ENCODE peak calls at places on chromosomes 1 and 21, in ten cellular contexts. V, F, Z, T, U, K, H, W, B and S are unnamed samples. For H3K4me1 and H3K36me3, the result is how much of the 10 kb centered on the place peaks cover.

GRCh38 chr1:64337476-64337875 is 132.5 kb upstream of the CACHD1 start:
- DNase-seq in B (no peak), H (no peak), K (no peak), T (no peak), F (no peak), Z (no peak), W (no peak), U (no peak), V (no peak), S (no peak)

GRCh38 chr1:33237579-33237978 is 18.7 kb upstream of the ZNF362 start:
- DNase-seq in U (no peak), T (no peak), F (no peak), B (no peak), K (no peak), V (no peak), W (no peak), H (no peak), Z (no peak), S (no peak)

GRCh38 chr1:43545686-43546387 is 15.2 kb downstream of the PTPRF start:
- DNase-seq in W (no peak), K (peak), U (peak), Z (no peak), T (peak), B (no peak), H (no peak), F (peak), V (peak), S (peak)

GRCh38 chr1:36673207-36673606 is 190.5 kb upstream of the CSF3R start:
- DNase-seq in B (no peak), V (no peak), F (no peak), K (no peak), H (no peak), U (no peak), T (no peak), Z (no peak), W (no peak), S (no peak)

GRCh38 chr21:36120304-36120902 is 14.5 kb upstream of the CBR3 start:
- DNase-seq in V (no peak), T (no peak), K (peak), U (no peak), Z (peak), F (peak), W (no peak), B (no peak), H (no peak), S (no peak)

GRCh38 chr1:32963746-32964460 is 706 bp downstream of the RNF19B start:
- DNase-seq in W (peak), T (peak), K (peak), F (peak), V (peak), U (no peak), B (peak), H (peak), Z (peak), S (peak)

GRCh38 chr1:202164271-202165037 is 4.1 kb upstream of the PTPN7 start:
- DNase-seq in V (no peak), U (no peak), T (no peak), Z (no peak), W (peak), F (no peak), H (peak), B (peak), K (no peak), S (no peak)

GRCh38 chr21:16569679-16570078 is 839.9 kb downstream of the USP25 start:
- DNase-seq in Z (peak), T (no peak), K (no peak), F (no peak), H (no peak), V (no peak), U (no peak), W (no peak), B (no peak), S (no peak)

GRCh38 chr1:19398309-19398760 is 86.2 kb downstream of the SLC66A1 start:
- DNase-seq in V (no peak), T (no peak), U (no peak), F (no peak), K (no peak), H (no peak), B (no peak), Z (peak), W (no peak), S (no peak)

GRCh38 chr1:182229451-182229850 is 162.1 kb downstream of the GLUL start:
- DNase-seq in F (no peak), Z (no peak), W (no peak), V (no peak), U (no peak), K (no peak), H (no peak), B (no peak), T (no peak), S (no peak)

GRCh38 chr1:25182629-25183028 is 49.7 kb downstream of the SYF2 start:
- DNase-seq in K (no peak), Z (peak), V (no peak), T (no peak), F (no peak), B (no peak), H (no peak), U (no peak), W (no peak), S (no peak)

GRCh38 chr1:1678581-1679380 is 13.8 kb downstream of the SLC35E2B start:
- DNase-seq in T (peak), K (peak), H (peak), V (no peak), Z (no peak), B (no peak), F (no peak), W (peak), U (no peak), S (peak)

GRCh38 chr1:37811027-37811655 is 3.1 kb upstream of the YRDC start:
- DNase-seq in Z (peak), T (peak), B (peak), V (peak), F (peak), W (peak), U (peak), H (peak), K (peak), S (peak)

GRCh38 chr1:170537798-170538503 is 6.0 kb downstream of the GORAB start:
- DNase-seq in V (no peak), T (no peak), U (no peak), K (no peak), F (no peak), W (no peak), B (no peak), Z (peak), H (no peak), S (no peak)

GRCh38 chr1:155698382-155699038 is 9.6 kb downstream of the DAP3 start:
- DNase-seq in K (no peak), B (no peak), W (no peak), V (no peak), F (no peak), Z (peak), U (no peak), T (no peak), H (no peak), S (no peak)

GRCh38 chr1:25126568-25126967 is 105.7 kb downstream of the SYF2 start:
- DNase-seq in U (no peak), W (no peak), B (no peak), Z (no peak), F (no peak), H (no peak), V (no peak), T (no peak), K (no peak), S (no peak)

GRCh38 chr1:78329475-78329874 is 161.3 kb upstream of the PTGFR start:
- DNase-seq in K (no peak), T (no peak), H (no peak), F (no peak), V (no peak), W (no peak), Z (no peak), U (no peak), B (no peak), S (no peak)

GRCh38 chr1:97849350-97850339 is 71.2 kb downstream of the DPYD start:
- DNase-seq in U (no peak), K (no peak), B (no peak), H (no peak), F (no peak), Z (peak), W (no peak), V (no peak), T (no peak), S (no peak)

GRCh38 chr1:9798236-9799130 is 25.3 kb downstream of the CLSTN1 start:
- DNase-seq in F (peak), V (no peak), U (no peak), K (no peak), H (no peak), W (no peak), T (no peak), B (no peak), Z (peak), S (no peak)

GRCh38 chr21:24988941-24989340 is 618.3 kb downstream of the MRPL39 start:
- DNase-seq in W (no peak), T (no peak), B (no peak), H (no peak), F (no peak), U (no peak), K (no peak), V (no peak), Z (no peak), S (no peak)

GRCh38 chr1:47216278-47217059 is 15.6 kb downstream of the TAL1 start:
- DNase-seq in V (no peak), Z (no peak), B (no peak), W (peak), H (no peak), F (no peak), K (no peak), T (no peak), U (no peak), S (no peak)

GRCh38 chr21:36816556-36817130 is 117.7 kb downstream of the SIM2 start:
- DNase-seq in H (no peak), V (no peak), U (no peak), F (no peak), W (no peak), Z (peak), B (no peak), T (no peak), K (no peak), S (no peak)

GRCh38 chr1:165259236-165259635 is 97.3 kb downstream of the LMX1A start:
- DNase-seq in Z (no peak), H (no peak), B (no peak), T (no peak), F (no peak), K (no peak), V (no peak), W (no peak), U (no peak), S (no peak)

GRCh38 chr1:247857069-247857985 is at the start of gene TRIM58:
- DNase-seq in Z (no peak), T (peak), U (no peak), V (peak), B (no peak), F (no peak), W (peak), H (no peak), K (peak), S (peak)

GRCh38 chr1:226029093-226029496 is 30.0 kb upstream of the SDE2 start:
- DNase-seq in Z (no peak), H (peak), F (no peak), T (peak), V (no peak), W (peak), K (peak), U (peak), B (no peak), S (no peak)

GRCh38 chr1:162213281-162213909 is 143.9 kb downstream of the NOS1AP start:
- DNase-seq in K (peak), W (no peak), F (peak), Z (peak), V (peak), B (no peak), U (peak), T (peak), H (no peak), S (no peak)

GRCh38 chr1:106037526-106037925 is 1018.9 kb upstream of the PRMT6 start:
- DNase-seq in H (no peak), K (no peak), V (no peak), B (no peak), W (no peak), T (no peak), U (no peak), Z (no peak), F (no peak), S (no peak)

DNA sequence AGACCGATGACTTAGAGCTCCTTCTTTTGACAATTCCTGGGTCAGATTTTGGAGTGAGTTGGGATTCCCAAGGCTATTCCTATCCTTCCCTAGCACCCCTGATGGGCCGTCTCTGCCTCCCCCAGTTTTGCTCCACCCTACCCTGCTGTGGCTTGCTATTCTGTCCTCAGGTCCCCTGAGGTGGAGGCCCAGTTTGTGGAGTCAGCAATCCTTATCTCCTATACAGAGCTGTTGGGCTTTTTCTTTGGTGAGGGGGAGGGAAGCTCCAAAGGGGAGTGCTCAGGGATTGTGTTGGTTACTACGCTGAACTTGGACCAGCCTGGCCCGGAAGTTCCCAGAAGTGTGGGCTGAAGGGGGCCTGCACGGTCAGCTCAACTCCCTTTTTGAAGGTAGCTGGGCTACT is 7.6 kb downstream of the SESN2 start:
- DNase-seq in W (no peak), Z (no peak), K (no peak), U (no peak), T (no peak), H (no peak), V (no peak), F (no peak), B (no peak), S (no peak)
- H3K4me1 ChIP-seq in W (half or more), Z (under half), K (under half), U (under half), T (under half), H (under half), V (under half), F (under half), B (under half), S (under half)

GRCh38 chr21:44024895-44025353 is 12.8 kb downstream of the TRAPPC10 start:
- DNase-seq in W (no peak), B (no peak), F (peak), H (no peak), V (no peak), U (peak), Z (peak), K (no peak), T (peak), S (no peak)
- TF ChIP-seq CTCF in W (no peak), B (no peak), F (no peak), H (no peak), V (peak), U (no peak), Z (no peak), K (no peak), T (peak), S (no peak)

DNA sequence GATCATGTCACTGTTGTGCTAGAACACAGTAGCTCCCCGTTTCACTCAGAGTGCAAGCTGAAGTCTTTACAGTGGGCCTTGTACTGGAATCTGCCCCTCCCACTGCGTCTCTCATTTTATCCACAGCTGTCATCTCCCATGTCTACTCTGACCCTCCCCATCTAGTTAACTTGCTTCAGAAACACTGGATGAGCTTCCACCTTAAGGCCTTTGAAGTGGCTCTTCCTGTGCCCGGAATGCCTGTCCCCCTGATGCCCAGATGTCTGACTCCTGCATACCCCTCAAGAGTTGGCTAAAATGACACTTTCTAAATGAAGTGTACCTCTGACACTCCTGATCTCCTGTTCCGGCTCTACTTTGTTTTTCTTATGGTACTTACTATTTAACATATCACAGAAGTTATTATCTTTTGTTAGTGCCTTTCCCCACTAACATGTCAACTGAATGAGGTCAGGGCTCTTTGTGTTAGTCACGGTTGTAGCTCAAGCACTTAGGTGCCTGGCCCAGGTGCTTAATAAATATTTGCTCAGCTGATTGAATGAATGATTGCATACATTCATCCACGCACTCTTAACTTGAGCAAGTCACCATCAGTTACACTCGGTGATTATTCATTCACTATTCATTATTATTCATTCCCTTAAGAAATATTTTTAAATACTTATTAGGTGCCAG is 13.3 kb downstream of the ARV1 start:
- DNase-seq in F (no peak), H (no peak), V (no peak), W (no peak), T (no peak), Z (no peak), K (no peak), B (no peak), U (no peak), S (no peak)
- H3K36me3 ChIP-seq in F (under half), H (half or more), V (half or more), W (half or more), T (half or more), Z (under half), K (under half), B (under half), U (under half), S (under half)

DNA sequence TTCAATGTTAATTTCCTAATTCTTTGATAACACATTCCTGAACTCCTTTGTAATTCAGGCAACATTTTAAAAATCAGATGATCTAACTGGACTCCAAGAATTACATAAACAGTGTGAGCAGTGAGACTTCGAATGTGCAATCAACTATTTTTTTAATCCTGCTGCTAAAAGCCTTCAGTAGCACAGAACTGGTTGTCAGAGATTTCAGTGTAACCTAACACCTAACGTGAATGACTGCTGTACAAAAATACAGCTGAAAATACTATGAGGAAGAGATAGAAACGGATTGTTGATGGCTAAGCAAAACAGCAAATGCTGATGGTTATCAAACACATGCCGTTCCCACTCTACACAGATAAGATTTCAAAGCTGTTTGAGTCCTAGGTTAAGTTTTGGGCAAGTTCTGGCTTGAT is 46.1 kb downstream of the APP start:
- DNase-seq in W (no peak), B (no peak), V (no peak), U (no peak), H (no peak), K (no peak), F (no peak), T (no peak), Z (peak), S (no peak)
- H3K4me1 ChIP-seq in W (half or more), B (under half), V (half or more), U (half or more), H (under half), K (under half), F (under half), T (under half), Z (under half), S (under half)

DNA sequence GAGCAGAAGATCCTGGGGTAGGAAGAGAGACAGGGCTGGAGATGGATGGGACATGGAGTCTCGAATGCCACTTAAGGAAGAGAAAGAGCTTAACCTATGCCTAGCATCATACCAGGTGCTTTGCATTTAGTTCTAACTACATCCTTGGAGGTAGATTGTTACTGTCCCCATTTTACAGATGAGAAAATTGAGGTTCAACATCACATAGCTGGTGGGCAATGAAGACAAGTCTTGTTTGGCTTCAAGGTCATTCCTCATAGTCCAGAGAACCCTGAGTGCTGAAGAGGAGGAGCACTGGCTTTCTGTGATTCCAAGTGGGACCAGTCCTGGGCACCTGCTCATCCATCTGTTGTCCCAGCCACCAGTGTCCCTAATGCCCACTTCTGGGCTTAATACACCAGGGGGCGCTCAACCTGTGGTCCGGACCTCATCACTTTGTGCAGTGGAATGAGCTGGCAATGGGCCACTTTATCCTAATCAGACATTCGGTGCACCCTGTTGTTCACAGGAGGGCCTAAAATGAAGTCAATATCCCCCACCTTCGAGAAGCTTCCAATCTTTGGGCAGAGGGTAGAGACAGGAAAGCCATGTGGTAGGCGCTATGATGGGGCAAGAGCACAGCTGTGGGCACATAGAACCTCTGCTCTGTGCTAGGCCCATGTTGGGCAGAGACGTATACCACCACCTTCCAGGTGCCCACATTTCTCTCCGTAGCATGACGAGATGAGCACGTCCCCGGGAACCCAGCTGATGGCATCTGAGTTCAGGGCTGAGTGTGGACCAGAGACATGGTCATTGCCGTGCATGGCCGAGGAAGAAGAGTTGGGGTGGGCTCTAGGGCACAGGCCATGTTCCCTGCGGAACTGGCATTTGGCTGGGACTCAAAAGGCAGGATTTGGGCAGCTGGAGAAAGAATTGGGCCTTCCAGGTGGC is 9.2 kb downstream of the RPS6KA1 start:
- DNase-seq in B (no peak), U (no peak), H (peak), F (no peak), W (no peak), V (peak), T (peak), Z (peak), K (peak), S (peak)
- TF ChIP-seq CTCF in B (no peak), U (no peak), H (peak), F (no peak), W (peak), V (peak), T (peak), Z (peak), K (peak), S (peak)